ENCODE peak calls at places on chromosomes 13 and 19, in four cellular contexts. V, O, W and Z are unnamed samples.

GRCh38 chr13:110137677-110138008 is 169.3 kb downstream of the COL4A1 start:
- DNase-seq in W (no peak), V (peak; percentile 70), O (peak; percentile 73), Z (no peak)

GRCh38 chr19:3683405-3683865 is 16.8 kb downstream of the PIP5K1C start:
- DNase-seq in W (no peak), O (no peak), V (no peak), Z (peak; percentile 90)

GRCh38 chr13:76846363-76846762 is 39.8 kb downstream of the KCTD12 start:
- DNase-seq in V (no peak), W (no peak), O (no peak), Z (no peak)

GRCh38 chr19:296476-297225 is 5.4 kb upstream of the PLPP2 start:
- DNase-seq in W (no peak), V (peak; percentile 42), O (no peak), Z (no peak)

GRCh38 chr13:25971499-25972145 is 80.2 kb downstream of the SHISA2 start:
- DNase-seq in V (no peak), O (no peak), W (no peak), Z (no peak)

GRCh38 chr13:99087130-99087953 is 109.5 kb upstream of the DOCK9 start:
- DNase-seq in W (peak; percentile 85), V (peak; percentile 83), O (peak; percentile 96), Z (peak; percentile 87)

GRCh38 chr13:108733141-108733540 is 103.7 kb downstream of the MYO16 start:
- DNase-seq in W (no peak), V (no peak), O (no peak), Z (no peak)

GRCh38 chr13:64758520-64758919 is 2471.6 kb downstream of the PCDH9 start:
- DNase-seq in W (no peak), O (no peak), V (no peak), Z (no peak)

DNA sequence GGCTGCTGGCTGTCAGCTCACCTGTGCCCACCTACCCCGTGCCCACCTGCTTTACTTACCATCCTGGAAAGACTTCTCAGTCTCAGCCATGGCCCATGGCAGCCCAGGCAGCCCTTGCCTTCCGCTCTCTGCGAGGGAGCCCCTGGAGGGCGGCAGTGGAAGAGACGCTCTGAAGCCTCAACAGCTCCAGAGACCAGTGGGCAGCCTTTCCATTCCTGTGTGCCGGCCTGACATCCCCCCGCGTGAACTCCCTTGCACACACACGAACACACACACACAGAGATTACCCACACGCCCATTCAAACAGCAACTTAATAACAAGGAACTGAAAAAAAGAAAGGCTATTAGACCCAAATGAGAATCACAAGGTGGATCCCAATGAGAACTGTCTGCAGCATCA is 14.2 kb upstream of the RASA3 start:
- DNase-seq in V (no peak), O (no peak), W (no peak), Z (no peak)
- H3K4me1 ChIP-seq in V (peaks cover 20% of the 10 kb centered on the region), O (no peaks in the 10 kb centered on the region), W (no peaks in the 10 kb centered on the region), Z (peaks cover 11% of the 10 kb centered on the region)

DNA sequence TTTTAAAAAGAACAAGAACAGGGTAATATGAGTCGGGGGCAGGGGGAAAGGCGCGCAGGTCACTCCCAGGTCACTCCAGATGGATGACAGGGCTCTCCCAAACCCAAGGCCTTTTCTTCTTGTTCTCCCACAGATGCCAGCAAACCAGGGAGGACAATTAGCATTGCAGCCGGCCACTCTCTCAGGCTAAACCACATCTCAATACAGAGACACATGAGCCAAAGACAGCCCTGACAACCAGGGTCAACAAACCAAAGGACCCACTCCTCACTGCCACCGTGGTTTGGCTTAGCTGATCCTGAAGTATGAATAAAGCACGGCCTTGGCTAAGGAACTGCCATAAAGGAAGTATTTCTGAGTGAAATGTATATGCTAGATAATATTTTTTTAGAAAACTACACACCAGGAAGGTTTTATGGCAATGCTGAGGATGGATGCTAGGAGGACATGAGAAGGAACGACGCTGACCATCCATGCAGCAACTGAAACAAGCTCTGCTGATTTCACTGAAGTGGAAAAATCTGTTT is 47.2 kb downstream of the LATS2 start:
- DNase-seq in O (no peak), V (peak; percentile 11), W (no peak), Z (no peak)
- H3K4me1 ChIP-seq in O (no peaks in the 10 kb centered on the region), V (peaks cover 95% of the 10 kb centered on the region), W (peaks cover 47% of the 10 kb centered on the region), Z (peaks cover 34% of the 10 kb centered on the region)

DNA sequence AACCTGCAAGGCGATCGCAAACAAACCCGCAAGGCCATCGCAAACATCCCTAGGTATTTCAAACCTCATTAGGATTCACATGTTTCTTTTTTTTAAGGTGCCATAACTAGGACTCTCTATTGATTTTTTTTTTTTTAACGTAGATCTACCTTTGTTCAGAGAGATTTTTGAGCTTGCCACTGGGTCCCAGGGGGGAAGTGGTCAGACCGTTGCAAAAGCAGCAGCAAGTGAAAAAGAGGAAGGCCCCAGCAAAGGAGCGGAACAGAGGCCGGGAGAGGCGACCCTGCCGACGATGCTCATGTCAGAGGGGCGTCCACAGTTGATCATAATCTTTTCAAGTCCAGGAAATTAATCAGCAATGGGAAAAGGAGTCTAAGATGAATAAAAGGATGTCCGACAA is 32.7 kb upstream of the FLT1 start:
- DNase-seq in O (peak; percentile 74), V (no peak), W (no peak), Z (no peak)
- H3K4me1 ChIP-seq in O (peaks cover 35% of the 10 kb centered on the region), V (no peaks in the 10 kb centered on the region), W (peaks cover 4% of the 10 kb centered on the region), Z (peaks cover 17% of the 10 kb centered on the region)

GRCh38 chr13:85419611-85420010 is 379.6 kb downstream of the SLITRK6 start:
- DNase-seq in V (no peak), O (no peak), W (no peak), Z (no peak)
- H3K4me1 ChIP-seq in V (no peaks in the 10 kb centered on the region), O (peaks cover 12% of the 10 kb centered on the region), W (no peaks in the 10 kb centered on the region), Z (no peaks in the 10 kb centered on the region)

GRCh38 chr19:48053856-48054255 is 10.0 kb upstream of the CABP5 start:
- DNase-seq in O (no peak), W (no peak), V (no peak), Z (no peak)

GRCh38 chr19:48051345-48052033 is 7.6 kb upstream of the CABP5 start:
- DNase-seq in V (no peak), W (no peak), O (no peak), Z (no peak)

GRCh38 chr19:48053076-48053475 is 9.2 kb upstream of the CABP5 start:
- DNase-seq in W (no peak), O (no peak), V (no peak), Z (no peak)
- H3K4me1 ChIP-seq in W (no peaks in the 10 kb centered on the region), O (no peaks in the 10 kb centered on the region), V (no peaks in the 10 kb centered on the region), Z (no peaks in the 10 kb centered on the region)

GRCh38 chr19:8630796-8631424 is 477 bp downstream of the NFILZ start:
- DNase-seq in O (no peak), W (no peak), V (no peak), Z (no peak)

GRCh38 chr19:8626823-8627222 is 3.6 kb upstream of the NFILZ start:
- DNase-seq in W (no peak), O (no peak), V (no peak), Z (no peak)

GRCh38 chr19:8629996-8630683 is at the start of gene NFILZ:
- DNase-seq in V (no peak), W (no peak), O (no peak), Z (no peak)

GRCh38 chr19:8631425-8631819 is 989 bp downstream of the NFILZ start:
- DNase-seq in O (no peak), V (peak; percentile 17), W (peak; percentile 61), Z (peak; percentile 64)

DNA sequence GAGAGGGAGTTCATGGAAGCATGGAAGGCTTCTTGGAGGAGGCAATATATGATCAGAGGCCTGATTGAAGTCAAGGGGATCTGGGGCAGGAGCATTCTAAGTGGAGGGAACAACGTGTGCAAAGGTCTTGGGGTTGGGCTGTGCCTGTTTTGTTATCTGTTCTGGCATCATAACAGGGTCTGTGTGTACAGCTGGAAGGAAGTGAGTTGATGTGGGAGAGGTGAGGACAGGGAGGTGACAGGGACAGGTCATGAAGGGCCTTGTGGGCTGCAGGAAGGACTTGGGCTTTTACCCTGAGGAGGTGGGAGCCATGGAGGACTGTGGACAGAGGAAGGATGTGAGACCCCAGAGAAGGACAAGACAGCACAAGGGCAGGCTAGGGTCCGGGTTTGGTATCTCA is 1.2 kb upstream of the NFILZ start:
- DNase-seq in O (no peak), V (no peak), W (no peak), Z (no peak)
- H3K4me1 ChIP-seq in O (no peaks in the 10 kb centered on the region), V (no peaks in the 10 kb centered on the region), W (no peaks in the 10 kb centered on the region), Z (peaks cover 9% of the 10 kb centered on the region)

GRCh38 chr13:106560791-106561190 is 7.1 kb downstream of the ARGLU1 start:
- DNase-seq in O (no peak), V (no peak), W (no peak), Z (no peak)

GRCh38 chr13:106558527-106558926 is 9.4 kb downstream of the ARGLU1 start:
- DNase-seq in O (no peak), V (no peak), W (no peak), Z (no peak)

GRCh38 chr13:106565127-106565775 is 2.7 kb downstream of the ARGLU1 start:
- DNase-seq in O (no peak), W (no peak), V (no peak), Z (no peak)

GRCh38 chr13:106562301-106562700 is 5.6 kb downstream of the ARGLU1 start:
- DNase-seq in W (no peak), O (no peak), V (no peak), Z (no peak)

DNA sequence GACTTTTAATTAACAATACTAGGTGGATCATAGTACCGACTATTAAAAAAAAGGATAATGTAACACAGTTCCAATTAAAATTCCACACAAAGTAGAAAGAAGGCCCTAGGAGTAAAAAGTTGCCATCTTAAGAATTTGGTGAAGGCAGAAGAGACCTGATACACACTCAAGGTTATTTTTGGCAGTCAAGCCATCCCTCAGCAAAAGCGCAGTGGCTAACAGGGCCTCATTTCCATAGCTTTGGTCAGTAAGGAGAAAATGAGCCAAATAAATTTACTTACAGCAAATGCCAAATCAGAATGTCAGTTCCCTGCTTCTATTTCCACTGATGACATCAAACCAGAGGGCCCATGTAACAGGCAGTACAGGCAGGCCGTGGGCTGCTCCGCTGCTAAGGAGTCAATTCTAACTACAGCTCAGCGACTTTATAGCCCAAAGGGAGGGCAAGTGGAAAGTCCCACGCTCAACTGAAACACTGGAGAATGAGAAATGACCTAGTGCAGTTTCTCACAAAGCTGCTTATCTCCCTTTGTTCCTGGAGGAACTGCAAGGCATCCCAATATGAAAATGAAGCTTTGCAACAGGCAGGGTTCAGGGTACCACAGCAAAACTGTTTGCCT is 6.3 kb downstream of the ARGLU1 start:
- DNase-seq in W (no peak), V (no peak), O (no peak), Z (peak; percentile 64)
- H3K4me1 ChIP-seq in W (peaks cover 4% of the 10 kb centered on the region), V (peaks cover 86% of the 10 kb centered on the region), O (peaks cover 74% of the 10 kb centered on the region), Z (peaks cover 6% of the 10 kb centered on the region)

GRCh38 chr19:18123819-18124218 is 26.2 kb downstream of the MAST3 start:
- DNase-seq in W (no peak), O (no peak), V (no peak), Z (no peak)

GRCh38 chr19:18122860-18123795 is 25.6 kb downstream of the MAST3 start:
- DNase-seq in W (no peak), V (no peak), O (no peak), Z (no peak)

GRCh38 chr19:18128805-18129204 is 24.2 kb upstream of the PIK3R2 start:
- DNase-seq in W (no peak), O (no peak), V (no peak), Z (no peak)

GRCh38 chr19:18128044-18128443 is 24.9 kb upstream of the PIK3R2 start:
- DNase-seq in O (no peak), W (no peak), V (no peak), Z (peak; percentile 27)

GRCh38 chr19:18126097-18126496 is 26.9 kb upstream of the PIK3R2 start:
- DNase-seq in W (no peak), O (no peak), V (no peak), Z (no peak)
- H3K4me1 ChIP-seq in W (no peaks in the 10 kb centered on the region), O (no peaks in the 10 kb centered on the region), V (no peaks in the 10 kb centered on the region), Z (no peaks in the 10 kb centered on the region)

DNA sequence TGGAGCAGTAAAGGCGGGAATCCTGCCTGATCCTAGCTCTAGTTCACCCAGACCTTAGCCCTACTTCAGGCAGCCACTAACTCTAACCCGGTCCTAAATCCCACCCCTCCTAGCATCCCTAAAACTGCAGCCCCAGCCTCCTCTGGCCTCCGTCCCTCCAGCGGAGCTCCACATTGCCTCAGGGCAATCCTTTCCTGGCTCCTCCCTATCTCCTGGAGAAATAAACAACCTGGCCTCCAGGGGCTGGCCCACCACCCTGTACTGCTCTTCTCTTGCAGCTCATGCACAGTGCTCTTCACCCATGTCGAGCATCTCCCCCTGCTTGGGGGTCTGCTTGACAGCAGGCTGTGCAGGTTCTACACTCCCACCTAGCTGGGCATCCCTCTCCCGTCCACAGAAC is 6.7 kb downstream of the POU2F2 start:
- DNase-seq in O (no peak), W (no peak), V (no peak), Z (no peak)
- H3K4me1 ChIP-seq in O (peaks cover 96% of the 10 kb centered on the region), W (peaks cover 22% of the 10 kb centered on the region), V (no peaks in the 10 kb centered on the region), Z (peaks cover 35% of the 10 kb centered on the region)